ENCODE peak calls at places on chromosomes 4 and X, in eight cellular contexts. J is transverse colon, S is sigmoid colon, V is IMR-90, M is heart left ventricle, K is breast epithelium, O is NB4, G is uterus. N is an unnamed sample.

GRCh38 chr4:138522366-138522765 is 280.2 kb upstream of the SLC7A11 start:
- DNase-seq in J (no peak), S (no peak), V (peak; percentile 40), M (no peak), K (no peak), O (peak; percentile 39), G (no peak), N (no peak)

GRCh38 chr4:72312032-72312650 is 256.9 kb downstream of the ADAMTS3 start:
- DNase-seq in J (peak; percentile 24), S (peak; percentile 89), V (peak; percentile 89), M (peak; percentile 59), K (no peak), O (no peak), G (peak; percentile 80), N (peak; percentile 40)

GRCh38 chr4:113368056-113368455 is 318.6 kb downstream of the ANK2 start:
- DNase-seq in J (no peak), S (no peak), V (peak; percentile 97), M (no peak), K (no peak), O (no peak), G (no peak), N (no peak)

GRCh38 chr4:151529187-151529586 is 120.2 kb downstream of the FHIP1A start:
- DNase-seq in J (no peak), S (no peak), V (no peak), M (no peak), K (no peak), O (no peak), G (no peak), N (no peak)

GRCh38 chrX:103157511-103158316 is 57.2 kb upstream of the BEX4 start:
- DNase-seq in J (no peak), S (no peak), V (peak; percentile 27), M (no peak), K (no peak), O (peak; percentile 72), G (no peak), N (no peak)

GRCh38 chrX:42028113-42028512 is 104.8 kb upstream of the CASK start:
- DNase-seq in J (no peak), S (no peak), V (no peak), M (no peak), K (no peak), O (no peak), G (no peak), N (no peak)

GRCh38 chr4:17027495-17027894 is 129.1 kb upstream of the LDB2 start:
- DNase-seq in J (no peak), S (no peak), V (peak; percentile 99), M (no peak), K (no peak), O (no peak), G (no peak), N (no peak)

GRCh38 chr4:74181225-74181624 is 23.3 kb downstream of the MTHFD2L start:
- DNase-seq in J (no peak), S (no peak), V (peak; percentile 49), M (no peak), K (no peak), O (no peak), G (no peak), N (no peak)

GRCh38 chrX:48761674-48762471 is at the start of gene GLOD5:
- DNase-seq in J (peak; percentile 79), S (no peak), V (no peak), M (no peak), K (peak; percentile 69), O (peak; percentile 22), G (no peak), N (no peak)

GRCh38 chr4:15100994-15101695 is 98.9 kb downstream of the CPEB2 start:
- DNase-seq in J (no peak), S (no peak), V (peak; percentile 29), M (no peak), K (no peak), O (no peak), G (no peak), N (no peak)

GRCh38 chr4:158327525-158327924 is 117.2 kb downstream of the TMEM144 start:
- DNase-seq in J (no peak), S (no peak), V (no peak), M (no peak), K (no peak), O (peak; percentile 3), G (no peak), N (no peak)

GRCh38 chr4:145618210-145618911 is 824 bp upstream of the MMAA start:
- DNase-seq in J (peak; percentile 22), S (no peak), V (no peak), M (peak; percentile 63), K (no peak), O (peak; percentile 43), G (no peak), N (no peak)

GRCh38 chr4:41185614-41186609 is 28.4 kb downstream of the APBB2 start:
- DNase-seq in J (no peak), S (no peak), V (peak; percentile 53), M (no peak), K (no peak), O (no peak), G (no peak), N (no peak)

GRCh38 chr4:153713840-153714239 is 29.8 kb downstream of the TLR2 start:
- DNase-seq in J (no peak), S (no peak), V (peak; percentile 1), M (no peak), K (no peak), O (no peak), G (no peak), N (no peak)

GRCh38 chr4:82562553-82562854 is 716 bp upstream of the TMEM150C start:
- DNase-seq in J (no peak), S (no peak), V (no peak), M (no peak), K (no peak), O (no peak), G (no peak), N (no peak)

GRCh38 chr4:76240236-76240635 is 11.3 kb upstream of the FAM47E start:
- DNase-seq in J (no peak), S (no peak), V (no peak), M (no peak), K (no peak), O (no peak), G (no peak), N (no peak)

GRCh38 chrX:119693996-119694451 is 1.1 kb upstream of the SEPTIN6 start:
- DNase-seq in J (peak; percentile 11), S (no peak), V (no peak), M (no peak), K (no peak), O (no peak), G (no peak), N (no peak)

DNA sequence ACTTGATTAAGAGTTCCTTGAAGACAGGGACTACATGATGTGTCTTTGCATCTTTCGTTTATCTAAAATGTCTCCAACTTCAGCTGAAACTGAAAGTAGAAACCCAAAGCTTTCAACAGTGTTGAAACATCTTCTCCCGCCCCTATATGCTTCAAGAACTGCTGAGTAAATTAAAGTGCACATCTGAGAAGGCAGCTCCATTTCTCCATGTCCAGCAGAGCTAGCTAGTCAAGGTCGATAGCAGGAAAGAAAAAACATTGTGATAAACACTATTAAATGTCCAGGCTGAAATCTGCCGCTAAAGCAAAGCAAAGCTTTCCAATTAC is 185.6 kb upstream of the TBL1X start:
- DNase-seq in J (no peak), S (no peak), V (peak; percentile 55), M (no peak), K (no peak), O (no peak), G (no peak), N (no peak)
- H3K4me3 ChIP-seq in J (no peak overlapping the region), S (no peak overlapping the region), V (peak overlapping the region; percentile 50), M (no peak overlapping the region), K (no peak overlapping the region), O (no peak overlapping the region), G (peak overlapping the region; percentile 29), N (no peak overlapping the region)

GRCh38 chr4:144179152-144179739 is 38.7 kb upstream of the GYPA start:
- DNase-seq in J (no peak), S (no peak), V (no peak), M (no peak), K (no peak), O (no peak), G (no peak), N (no peak)

GRCh38 chr4:144178414-144178813 is 37.9 kb upstream of the GYPA start:
- DNase-seq in J (no peak), S (no peak), V (no peak), M (no peak), K (no peak), O (no peak), G (no peak), N (no peak)

GRCh38 chr4:144176476-144176875 is 36.0 kb upstream of the GYPA start:
- DNase-seq in J (no peak), S (no peak), V (no peak), M (no peak), K (no peak), O (no peak), G (no peak), N (no peak)

GRCh38 chr4:144171697-144172096 is 31.2 kb upstream of the GYPA start:
- DNase-seq in J (no peak), S (no peak), V (no peak), M (no peak), K (no peak), O (no peak), G (no peak), N (no peak)

DNA sequence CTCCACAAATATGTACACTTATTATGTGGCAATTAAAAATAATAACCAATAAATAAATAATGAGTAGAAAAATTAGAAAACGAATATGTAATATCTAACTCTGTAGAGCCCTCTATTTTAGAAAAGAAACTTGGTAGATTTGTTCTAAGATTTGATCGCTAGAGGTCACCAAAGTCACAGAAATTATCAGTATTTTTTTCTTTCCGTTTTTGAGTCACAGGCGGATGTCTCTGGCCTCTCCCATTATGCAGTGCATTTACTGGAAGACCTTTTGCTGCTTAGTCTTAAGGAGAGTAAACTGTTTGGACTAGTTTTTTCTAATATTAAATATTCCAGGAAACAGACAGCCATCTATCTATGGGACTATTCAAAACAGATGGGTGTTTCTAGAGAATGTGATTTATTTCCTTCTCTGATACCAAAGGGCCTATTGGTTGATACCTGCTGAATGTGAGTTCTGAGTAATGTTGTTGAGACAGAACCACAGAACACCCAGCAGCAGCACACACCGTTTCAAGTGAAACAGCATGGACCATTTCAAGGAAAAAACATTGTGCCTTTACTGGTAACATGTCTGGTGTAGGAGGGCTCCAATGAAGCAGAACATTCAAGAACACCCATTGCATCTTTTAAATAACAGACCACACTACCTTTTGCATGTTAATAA is 34.0 kb upstream of the GYPA start:
- DNase-seq in J (no peak), S (no peak), V (peak; percentile 59), M (no peak), K (no peak), O (peak; percentile 57), G (no peak), N (no peak)
- TF ChIP-seq POLR2A in J (no peak), S (no peak), V (no peak), M (no peak), K (no peak), O (no peak), G (no peak), N (no peak)

DNA sequence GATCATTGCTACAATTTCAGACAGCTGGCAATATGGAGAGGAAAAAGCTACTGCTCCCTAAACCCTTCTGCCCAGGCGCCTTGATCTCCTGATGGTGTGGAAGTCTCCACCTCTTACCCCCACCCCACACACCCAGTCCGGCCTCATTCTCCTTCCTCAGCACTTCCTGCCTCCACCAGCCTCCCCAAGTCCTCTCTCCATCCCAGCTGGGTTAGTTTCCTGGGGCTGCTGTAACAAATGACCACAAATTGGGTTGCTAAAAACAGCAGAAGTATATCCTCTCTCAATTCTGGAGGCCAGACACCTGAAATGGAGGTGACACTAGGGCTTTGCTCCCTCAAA is 1.1 kb upstream of the CCNQ start:
- DNase-seq in J (no peak), S (no peak), V (no peak), M (no peak), K (no peak), O (peak; percentile 43), G (no peak), N (no peak)
- H3K4me3 ChIP-seq in J (no peak overlapping the region), S (peak overlapping the region; percentile 48), V (peak overlapping the region; percentile 94), M (no peak overlapping the region), K (peak overlapping the region; percentile 64), O (peak overlapping the region; percentile 71), G (peak overlapping the region; percentile 66), N (no peak overlapping the region)

GRCh38 chrX:54529559-54530357 is at the start of gene GNL3L:
- DNase-seq in J (peak; percentile 90), S (peak; percentile 94), V (peak; percentile 79), M (peak; percentile 92), K (peak; percentile 83), O (peak; percentile 87), G (peak; percentile 83), N (peak; percentile 87)
- TF ChIP-seq POLR2A in J (peak; percentile 27), S (no peak), V (peak; percentile 68), M (peak; percentile 55), K (no peak), O (peak; percentile 65), G (peak; percentile 60), N (peak; percentile 38)